ENCODE peak calls at places on chromosomes 13 and 19, in five cellular contexts. L is pancreas, S is GM23338, T is mesendoderm, J is heart right ventricle. I is an unnamed sample. For H3K27me3 and H3K36me3, the result is how much of the 10 kb centered on the place peaks cover.

GRCh38 chr13:26721251-26721939 is 39.2 kb downstream of the GPR12 start:
- DNase-seq in L (no peak), S (no peak), T (no peak), J (no peak), I (peak)

GRCh38 chr13:21402586-21403307 is 56.4 kb downstream of the ZDHHC20 start:
- DNase-seq in L (no peak), S (no peak), T (no peak), J (no peak), I (no peak)

GRCh38 chr13:73106513-73107214 is 47.9 kb downstream of the KLF5 start:
- DNase-seq in L (no peak), S (no peak), T (no peak), J (no peak), I (no peak)

GRCh38 chr13:30052127-30052526 is 201.7 kb upstream of the UBL3 start:
- DNase-seq in L (no peak), S (peak), T (peak), J (no peak), I (no peak)

GRCh38 chr13:75836441-75836840 is 200.3 kb downstream of the LMO7 start:
- DNase-seq in L (peak), S (peak), T (no peak), J (no peak), I (no peak)

GRCh38 chr19:14370169-14370998 is 10.9 kb upstream of the ADGRE5 start:
- DNase-seq in L (no peak), S (no peak), T (no peak), J (no peak), I (no peak)

GRCh38 chr13:49620170-49620621 is 8.1 kb upstream of the ARL11 start:
- DNase-seq in L (no peak), S (no peak), T (no peak), J (no peak), I (peak)

GRCh38 chr19:31378404-31378803 is 29.2 kb upstream of the TSHZ3 start:
- DNase-seq in L (peak), S (no peak), T (no peak), J (peak), I (no peak)

GRCh38 chr19:33535176-33535575 is 13.6 kb upstream of the PEPD start:
- DNase-seq in L (no peak), S (no peak), T (no peak), J (no peak), I (no peak)

GRCh38 chr13:20473139-20473538 is 52.5 kb downstream of the CRYL1 start:
- DNase-seq in L (no peak), S (no peak), T (no peak), J (no peak), I (no peak)

GRCh38 chr13:51260154-51260553 is 38.0 kb downstream of the FAM124A start:
- DNase-seq in L (no peak), S (no peak), T (peak), J (peak), I (no peak)

GRCh38 chr13:107365466-107366215 is 797.7 kb upstream of the ARGLU1 start:
- DNase-seq in L (no peak), S (no peak), T (no peak), J (no peak), I (no peak)

GRCh38 chr19:10086904-10087256 is 763 bp downstream of the SHFL start:
- DNase-seq in L (no peak), S (no peak), T (no peak), J (no peak), I (no peak)

GRCh38 chr19:48969276-48970138 is 4.4 kb downstream of the FTL start:
- DNase-seq in L (peak), S (peak), T (peak), J (no peak), I (peak)

GRCh38 chr13:33184530-33184929 is 101.0 kb downstream of the STARD13 start:
- DNase-seq in L (no peak), S (no peak), T (no peak), J (no peak), I (no peak)

GRCh38 chr19:5661483-5661882 is 18.8 kb downstream of the MICOS13 start:
- DNase-seq in L (no peak), S (no peak), T (no peak), J (no peak), I (no peak)

GRCh38 chr13:37289212-37289935 is 183.9 kb upstream of the CSNK1A1L start:
- DNase-seq in L (no peak), S (no peak), T (no peak), J (no peak), I (no peak)

GRCh38 chr13:98975822-98976261 is 2.0 kb downstream of the DOCK9 start:
- DNase-seq in L (no peak), S (peak), T (peak), J (no peak), I (peak)

GRCh38 chr19:19490247-19490968 is 24.9 kb downstream of the TSSK6 start:
- DNase-seq in L (peak), S (peak), T (peak), J (peak), I (peak)

GRCh38 chr19:3607398-3608078 is 863 bp upstream of the TBXA2R start:
- DNase-seq in L (peak), S (peak), T (peak), J (peak), I (peak)

GRCh38 chr13:24264976-24265375 is 44.4 kb upstream of the C1QTNF9 start:
- DNase-seq in L (no peak), S (no peak), T (no peak), J (no peak), I (no peak)

GRCh38 chr19:15649526-15649925 is 8.8 kb downstream of the CYP4F3 start:
- DNase-seq in L (no peak), S (no peak), T (no peak), J (no peak), I (no peak)

GRCh38 chr19:13026478-13026999 is 31.3 kb downstream of the NFIX start:
- DNase-seq in L (peak), S (no peak), T (no peak), J (no peak), I (no peak)

GRCh38 chr13:51620165-51620983 is 36.1 kb downstream of the WDFY2 start:
- DNase-seq in L (no peak), S (no peak), T (no peak), J (peak), I (no peak)

GRCh38 chr19:34416021-34416545 is 11.9 kb downstream of the PDCD2L start:
- DNase-seq in L (no peak), S (no peak), T (no peak), J (no peak), I (no peak)

GRCh38 chr13:46334008-46334407 is 53.0 kb downstream of the RUBCNL start:
- DNase-seq in L (no peak), S (no peak), T (no peak), J (no peak), I (no peak)
- H3K27me3 ChIP-seq in L (under half), S (under half), T (under half), J (under half), I (under half)

GRCh38 chr13:44106231-44107152 is 226.8 kb downstream of the LACC1 start:
- DNase-seq in L (no peak), S (no peak), T (no peak), J (peak), I (no peak)

GRCh38 chr13:44101347-44102083 is 221.8 kb downstream of the LACC1 start:
- DNase-seq in L (no peak), S (no peak), T (no peak), J (no peak), I (no peak)

GRCh38 chr13:44104969-44105368 is 225.3 kb downstream of the LACC1 start:
- DNase-seq in L (no peak), S (no peak), T (peak), J (no peak), I (no peak)

GRCh38 chr13:44107357-44108121 is 227.8 kb downstream of the LACC1 start:
- DNase-seq in L (no peak), S (no peak), T (no peak), J (no peak), I (no peak)

DNA sequence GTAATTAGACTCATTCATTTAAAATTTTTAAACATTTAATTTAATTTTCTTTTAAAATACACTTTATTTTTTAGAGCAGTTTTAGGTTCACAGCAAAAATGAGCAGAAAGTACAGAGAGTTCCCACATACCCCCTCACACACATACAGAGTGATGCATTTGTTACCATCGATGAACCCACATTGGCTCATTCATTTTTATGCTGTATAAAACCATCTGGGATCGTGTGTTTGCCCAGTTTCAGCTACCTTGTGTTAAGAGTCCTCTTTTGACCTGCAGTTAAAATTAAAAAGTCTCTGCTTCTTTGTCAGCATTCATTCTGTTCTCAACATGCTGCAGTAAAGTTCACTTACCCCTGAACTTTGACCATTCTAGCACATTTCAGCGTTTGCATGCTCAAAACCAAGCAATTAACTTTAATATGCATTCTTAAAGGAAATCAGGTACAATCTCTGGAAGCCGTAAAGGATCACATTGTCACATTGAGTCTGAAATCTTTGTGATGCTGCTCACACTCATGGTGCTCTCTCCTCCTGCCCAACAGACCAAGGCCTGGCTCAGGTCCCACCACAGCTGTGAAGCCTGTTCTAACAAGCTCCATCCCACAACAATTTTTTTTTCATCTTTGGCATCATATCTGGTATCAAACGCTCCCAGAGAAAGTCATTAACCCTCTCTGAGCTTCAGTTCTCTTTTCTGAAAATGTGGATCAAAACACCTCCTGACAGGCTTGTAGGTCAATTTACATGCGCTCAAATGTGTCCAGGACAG is 224.2 kb downstream of the LACC1 start:
- DNase-seq in L (no peak), S (no peak), T (no peak), J (no peak), I (no peak)
- H3K4me3 ChIP-seq in L (no peak), S (no peak), T (no peak), J (no peak), I (no peak)

GRCh38 chr19:7556696-7557315 is 21.3 kb downstream of the PNPLA6 start:
- DNase-seq in L (no peak), S (no peak), T (no peak), J (no peak), I (peak)
- H3K36me3 ChIP-seq in L (under half), S (under half), T (under half), J (under half), I (under half)

DNA sequence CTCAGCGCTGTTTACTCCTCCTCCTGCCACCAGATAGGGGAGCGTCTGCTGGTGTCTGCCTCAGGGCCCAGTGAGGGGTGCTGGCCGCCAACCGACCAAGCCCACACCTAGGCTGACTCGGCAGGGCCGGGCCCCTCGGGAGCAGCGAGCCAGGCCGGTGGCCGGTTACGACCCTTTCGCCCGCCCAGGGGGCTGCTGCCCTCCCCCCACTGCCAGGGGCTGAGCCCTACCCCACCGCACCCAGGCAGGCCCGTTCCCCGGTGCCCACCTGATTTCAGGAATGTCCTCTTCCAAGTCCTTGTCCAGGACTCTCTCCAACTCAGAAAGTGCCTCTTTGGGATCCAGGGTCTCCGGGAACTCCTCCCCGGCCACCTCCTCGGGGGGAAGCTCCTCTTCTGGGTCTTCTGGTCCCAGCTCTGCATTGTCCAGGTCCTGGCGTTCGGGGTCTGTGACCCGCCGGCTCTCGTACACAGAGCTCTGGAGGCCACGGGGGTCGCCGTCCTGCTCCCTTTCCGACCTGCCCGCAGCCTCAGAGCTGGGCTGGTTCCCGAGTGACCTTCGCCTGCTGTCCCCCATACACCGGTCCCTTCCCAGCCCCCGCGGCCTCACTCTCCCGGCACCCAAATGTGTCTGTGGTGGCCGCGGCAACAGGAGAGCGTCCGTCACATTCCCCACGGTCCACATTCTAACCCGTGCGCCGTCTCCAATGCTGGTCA is 31.0 kb upstream of the MIER2 start:
- DNase-seq in L (no peak), S (no peak), T (no peak), J (no peak), I (peak)
- H3K27me3 ChIP-seq in L (under half), S (under half), T (under half), J (under half), I (under half)

GRCh38 chr19:18339703-18340102 is 695 bp upstream of the PGPEP1 start:
- DNase-seq in L (no peak), S (peak), T (peak), J (no peak), I (peak)
- H3K4me3 ChIP-seq in L (peak), S (peak), T (no peak), J (no peak), I (no peak)

DNA sequence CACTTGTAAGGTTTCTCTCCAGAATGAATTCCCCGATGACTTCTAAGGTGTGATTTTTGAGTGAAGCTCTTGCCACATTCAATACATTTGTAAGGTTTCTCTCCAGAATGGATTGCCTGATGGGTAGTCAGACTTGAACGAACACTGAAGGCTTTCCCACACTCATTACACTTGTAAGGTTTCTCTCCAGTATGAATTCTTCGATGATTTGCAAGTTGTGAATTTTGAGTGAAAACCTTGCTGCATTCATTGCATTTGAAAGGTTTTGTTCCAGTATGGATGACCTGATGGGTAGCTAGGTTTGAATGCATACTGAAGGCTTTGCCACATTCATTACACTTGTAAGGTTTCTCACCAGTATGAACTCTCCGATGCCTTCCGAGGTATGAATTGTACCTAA is 24.3 kb downstream of the ERVV-2 start:
- DNase-seq in L (no peak), S (no peak), T (no peak), J (no peak), I (no peak)
- H3K36me3 ChIP-seq in L (under half), S (under half), T (under half), J (half or more), I (under half)

DNA sequence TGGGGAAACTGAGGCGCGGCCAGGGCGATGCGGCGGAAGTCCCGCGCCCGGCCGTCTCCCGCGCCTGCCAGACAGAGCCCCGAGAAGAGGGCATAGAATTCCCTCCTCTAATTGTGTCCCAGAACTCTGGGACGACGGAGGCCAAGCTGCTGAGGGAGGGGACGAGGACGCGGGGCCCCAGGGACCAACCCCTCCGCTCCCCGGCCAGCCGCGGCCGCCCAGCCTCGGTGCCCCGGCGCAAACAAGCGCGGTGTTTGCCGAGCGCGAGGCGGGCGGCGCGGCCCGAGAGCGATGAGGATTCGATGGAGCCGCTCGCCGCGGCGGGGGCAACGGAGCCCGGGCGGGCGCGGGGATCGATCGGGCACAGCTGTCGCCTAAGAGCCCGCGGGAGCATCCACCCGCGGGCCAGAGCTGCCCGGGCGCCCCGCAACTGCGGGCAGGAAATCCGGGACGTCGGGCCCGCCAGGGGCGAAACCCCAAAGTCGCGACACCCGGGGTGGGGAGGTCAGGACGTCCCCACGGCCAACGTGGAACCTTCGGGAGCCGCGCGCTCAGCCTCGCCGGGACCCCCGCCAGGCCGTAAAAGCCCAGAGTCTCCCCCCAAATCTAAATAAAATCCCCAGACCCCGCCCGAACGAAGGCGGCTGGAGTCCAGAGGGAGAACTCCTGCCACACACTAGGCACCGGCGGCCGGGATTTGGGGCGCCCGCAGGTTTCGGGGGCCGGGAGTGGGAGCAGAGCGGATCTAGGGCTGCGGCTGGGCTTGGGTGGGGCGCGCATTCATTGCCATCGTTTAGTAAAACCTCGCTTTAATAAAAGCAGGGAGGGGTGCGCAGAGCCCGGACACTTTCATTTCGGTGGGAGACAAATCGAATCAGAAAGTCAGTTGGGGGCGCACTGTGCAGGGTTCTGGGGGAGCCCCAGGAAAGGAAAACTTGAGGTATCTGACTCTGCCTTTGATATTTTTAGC is 3.6 kb upstream of the ONECUT3 start:
- DNase-seq in L (no peak), S (no peak), T (no peak), J (no peak), I (peak)
- H3K27me3 ChIP-seq in L (under half), S (half or more), T (half or more), J (half or more), I (half or more)

GRCh38 chr19:17830567-17831418 is 9.5 kb upstream of the INSL3 start:
- DNase-seq in L (peak), S (peak), T (peak), J (peak), I (peak)

GRCh38 chr19:17832443-17833208 is 11.3 kb upstream of the INSL3 start:
- DNase-seq in L (no peak), S (no peak), T (no peak), J (no peak), I (no peak)

GRCh38 chr19:17834350-17835181 is 13.2 kb downstream of the JAK3 start:
- DNase-seq in L (no peak), S (peak), T (peak), J (no peak), I (peak)

GRCh38 chr19:17829855-17830566 is 8.7 kb upstream of the INSL3 start:
- DNase-seq in L (peak), S (peak), T (peak), J (no peak), I (peak)

DNA sequence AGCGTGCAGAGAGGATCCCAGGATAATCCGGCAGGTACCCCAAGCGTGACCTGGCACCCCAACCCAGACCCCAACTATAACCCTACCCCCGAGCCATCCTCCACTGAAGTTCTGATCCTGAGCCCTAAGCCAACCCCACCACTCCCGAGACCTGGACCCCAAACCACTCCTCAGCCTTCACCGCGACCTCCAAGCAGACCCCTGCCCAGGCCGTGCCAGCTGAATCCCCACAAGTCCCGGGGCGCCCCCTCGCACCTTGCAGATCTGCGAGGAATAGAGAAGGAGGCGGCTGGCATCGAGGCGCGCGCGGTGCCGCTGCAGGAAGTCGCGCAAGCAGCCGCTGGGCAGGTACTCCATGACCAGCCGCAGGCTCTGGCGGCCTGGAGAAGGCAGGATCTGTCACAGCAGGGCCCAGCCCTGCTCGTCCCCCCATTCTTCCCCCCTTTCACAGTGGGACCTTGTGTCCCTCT is 10.1 kb upstream of the INSL3 start:
- DNase-seq in L (no peak), S (peak), T (no peak), J (no peak), I (no peak)
- H3K4me3 ChIP-seq in L (peak), S (peak), T (no peak), J (no peak), I (peak)

I was measured in H7.